ENCODE peak calls at places on chromosomes 13 and 19, in six cellular contexts. R, S, P, Z, D and U are unnamed samples.

GRCh38 chr19:44846455-44847143 is 502 bp downstream of the NECTIN2 start:
- DNase-seq in R (peak), S (peak), Z (no peak), D (no peak), P (no peak), U (no peak)

GRCh38 chr13:42066542-42066941 is 18.1 kb downstream of the DGKH start:
- DNase-seq in P (no peak), D (peak), Z (peak), S (no peak), R (no peak), U (no peak)

GRCh38 chr13:29679357-29680050 is 84.0 kb upstream of the SLC7A1 start:
- DNase-seq in P (no peak), R (no peak), D (no peak), Z (no peak), S (no peak), U (no peak)

GRCh38 chr19:47781590-47782318 is 3.3 kb downstream of the SELENOW start:
- DNase-seq in R (no peak), P (no peak), S (peak), Z (no peak), D (no peak), U (no peak)

GRCh38 chr19:10617409-10618121 is 7.8 kb upstream of the SLC44A2 start:
- DNase-seq in P (no peak), R (no peak), D (peak), S (no peak), Z (peak), U (no peak)

GRCh38 chr19:40392123-40392522 is 2.1 kb upstream of the HIPK4 start:
- DNase-seq in D (no peak), P (no peak), R (no peak), S (no peak), Z (no peak), U (no peak)

GRCh38 chr19:32387701-32388392 is 17.7 kb upstream of the DPY19L3 start:
- DNase-seq in D (peak), Z (peak), S (no peak), P (no peak), R (no peak), U (no peak)

GRCh38 chr13:36981156-36981743 is 17.9 kb downstream of the ALG5 start:
- DNase-seq in R (no peak), Z (peak), S (no peak), D (peak), P (peak), U (no peak)

GRCh38 chr13:87129602-87130300 is 541.4 kb upstream of the SLITRK5 start:
- DNase-seq in P (no peak), D (no peak), Z (peak), S (no peak), R (no peak), U (no peak)